ENCODE peak calls at places on chromosomes 6 and 20, in ten cellular contexts. G is fibroblast of lung; M is KBM-7; Y is thoracic aorta; T is stomach; R is GM04503; P is activated CD8-positive, alpha-beta memory T cell treated with anti-CD3 and anti-CD28 coated beads, Interleukin-2, amount 50 U/mL, for 4 hours; V is cardiac muscle cell; K is mesendoderm; W is GM10248. S is an unnamed sample.

GRCh38 chr20:56702931-56703840 is 74.1 kb downstream of the TFAP2C start:
- DNase-seq in Y (no peak), W (no peak), R (no peak), T (no peak), V (no peak), M (no peak), K (no peak), G (no peak), P (no peak), S (no peak)

GRCh38 chr6:73452107-73452461 is at the start of gene CGAS:
- DNase-seq in W (peak), R (peak), Y (peak), K (peak), P (peak), G (peak), M (peak), T (peak), V (peak), S (no peak)

GRCh38 chr6:161316531-161316930 is 42.7 kb upstream of the AGPAT4 start:
- DNase-seq in M (no peak), V (no peak), Y (no peak), P (no peak), G (no peak), R (no peak), W (no peak), K (no peak), T (no peak), S (no peak)

GRCh38 chr20:63106108-63106764 is 99.5 kb upstream of the BHLHE23 start:
- DNase-seq in V (peak), M (no peak), W (no peak), K (no peak), R (no peak), G (peak), P (no peak), T (peak), Y (no peak), S (no peak)

GRCh38 chr20:14845199-14846160 is 508.1 kb upstream of the FLRT3 start:
- DNase-seq in Y (no peak), P (no peak), K (no peak), T (no peak), V (no peak), W (no peak), G (no peak), M (no peak), R (no peak), S (no peak)

GRCh38 chr20:13819885-13820645 is 35.2 kb downstream of the NDUFAF5 start:
- DNase-seq in R (peak), Y (no peak), P (no peak), G (peak), T (peak), M (peak), K (peak), V (peak), W (peak), S (peak)

GRCh38 chr6:157959451-157960227 is 22.0 kb upstream of the SYNJ2 start:
- DNase-seq in T (no peak), K (no peak), W (no peak), M (no peak), V (no peak), P (no peak), G (no peak), Y (no peak), R (no peak), S (no peak)

GRCh38 chr6:48150701-48151100 is 39.7 kb upstream of the PTCHD4 start:
- DNase-seq in Y (no peak), M (no peak), P (no peak), G (no peak), R (no peak), W (no peak), T (no peak), K (no peak), V (no peak), S (no peak)

GRCh38 chr6:4459032-4459431 is 317.2 kb upstream of the CDYL start:
- DNase-seq in P (no peak), M (no peak), R (peak), T (no peak), V (peak), K (peak), W (no peak), G (peak), Y (no peak), S (no peak)

GRCh38 chr6:42279144-42279781 is 61.6 kb upstream of the MRPS10 start:
- DNase-seq in Y (no peak), P (peak), V (peak), M (no peak), G (peak), W (no peak), K (no peak), R (peak), T (no peak), S (peak)

GRCh38 chr20:19205999-19206398 is 6.4 kb upstream of the SLC24A3 start:
- DNase-seq in T (peak), G (peak), R (no peak), K (peak), M (peak), V (peak), P (peak), W (peak), Y (no peak), S (peak)

GRCh38 chr6:121405306-121405705 is 30.1 kb upstream of the GJA1 start:
- DNase-seq in G (no peak), T (no peak), V (no peak), M (no peak), R (no peak), W (no peak), Y (no peak), P (no peak), K (peak), S (no peak)

GRCh38 chr6:101722481-101722880 is 329.0 kb downstream of the GRIK2 start:
- DNase-seq in M (no peak), T (no peak), P (no peak), G (no peak), Y (no peak), W (no peak), V (peak), R (no peak), K (no peak), S (no peak)

GRCh38 chr20:38873050-38873581 is 53.1 kb upstream of the FAM83D start:
- DNase-seq in M (peak), V (no peak), R (no peak), T (no peak), Y (no peak), K (no peak), W (peak), P (peak), G (no peak), S (no peak)

GRCh38 chr6:18280084-18280483 is 15.8 kb upstream of the DEK start:
- DNase-seq in W (no peak), K (no peak), P (no peak), Y (no peak), R (no peak), T (no peak), V (no peak), G (no peak), M (no peak), S (no peak)

GRCh38 chr6:137678451-137678850 is 184.3 kb upstream of the OLIG3 start:
- DNase-seq in K (no peak), T (no peak), V (no peak), M (no peak), R (no peak), Y (no peak), W (no peak), G (no peak), P (no peak), S (no peak)

GRCh38 chr20:43243672-43244269 is 54.1 kb upstream of the PTPRT start:
- DNase-seq in K (peak), R (no peak), G (no peak), Y (no peak), M (peak), T (no peak), P (no peak), V (peak), W (no peak), S (no peak)

GRCh38 chr20:2729251-2729713 is 36.7 kb downstream of the EBF4 start:
- DNase-seq in P (no peak), V (peak), M (peak), G (no peak), T (no peak), Y (no peak), K (no peak), W (no peak), R (no peak), S (no peak)

GRCh38 chr6:1872649-1873131 is 263.0 kb downstream of the FOXC1 start:
- DNase-seq in K (peak), Y (no peak), P (no peak), M (no peak), G (peak), V (peak), W (no peak), T (no peak), R (peak), S (no peak)

GRCh38 chr6:134347916-134348805 is 30.2 kb upstream of the SGK1 start:
- DNase-seq in W (no peak), M (no peak), R (peak), P (no peak), G (peak), K (no peak), Y (no peak), T (no peak), V (peak), S (peak)